ENCODE peak calls at places on chromosome 1, in seven cellular contexts. One of them, this sample, is unnamed.

GRCh38 chr1:224300346-224300745 is 29.6 kb downstream of the NVL start:
- DNase-seq in SK-N-SH: peak
- DNase-seq in fibroblast of lung: peak
- DNase-seq in HCT116: no peak
- DNase-seq in endodermal cell: peak
- DNase-seq in endothelial cell of umbilical vein: peak
- DNase-seq in mammary epithelial cell: peak
- DNase-seq in this sample: no peak

GRCh38 chr1:215539803-215540575 is 27.1 kb upstream of the KCTD3 start:
- DNase-seq in SK-N-SH: no peak
- DNase-seq in fibroblast of lung: peak
- DNase-seq in HCT116: no peak
- DNase-seq in endodermal cell: no peak
- DNase-seq in endothelial cell of umbilical vein: peak
- DNase-seq in mammary epithelial cell: no peak
- DNase-seq in this sample: no peak

GRCh38 chr1:57927003-57927402 is 503.1 kb upstream of the DAB1 start:
- DNase-seq in SK-N-SH: no peak
- DNase-seq in fibroblast of lung: no peak
- DNase-seq in HCT116: no peak
- DNase-seq in endodermal cell: no peak
- DNase-seq in endothelial cell of umbilical vein: no peak
- DNase-seq in mammary epithelial cell: no peak
- DNase-seq in this sample: no peak

GRCh38 chr1:212288614-212289013 is 3.4 kb downstream of the PPP2R5A start:
- DNase-seq in SK-N-SH: no peak
- DNase-seq in fibroblast of lung: peak
- DNase-seq in HCT116: no peak
- DNase-seq in endodermal cell: no peak
- DNase-seq in endothelial cell of umbilical vein: peak
- DNase-seq in mammary epithelial cell: peak
- DNase-seq in this sample: no peak

GRCh38 chr1:55081188-55081904 is 42.0 kb downstream of the PCSK9 start:
- DNase-seq in SK-N-SH: no peak
- DNase-seq in fibroblast of lung: peak
- DNase-seq in HCT116: no peak
- DNase-seq in endodermal cell: peak
- DNase-seq in endothelial cell of umbilical vein: peak
- DNase-seq in mammary epithelial cell: peak
- DNase-seq in this sample: no peak

GRCh38 chr1:40047769-40048168 is 7.2 kb downstream of the CAP1 start:
- DNase-seq in SK-N-SH: no peak
- DNase-seq in fibroblast of lung: no peak
- DNase-seq in HCT116: no peak
- DNase-seq in endodermal cell: no peak
- DNase-seq in endothelial cell of umbilical vein: no peak
- DNase-seq in mammary epithelial cell: no peak
- DNase-seq in this sample: no peak

GRCh38 chr1:59692591-59692990 is 122.2 kb upstream of the HOOK1 start:
- DNase-seq in SK-N-SH: peak
- DNase-seq in fibroblast of lung: peak
- DNase-seq in HCT116: no peak
- DNase-seq in endodermal cell: no peak
- DNase-seq in endothelial cell of umbilical vein: no peak
- DNase-seq in mammary epithelial cell: no peak
- DNase-seq in this sample: no peak

GRCh38 chr1:18411820-18412641 is 68.7 kb upstream of the KLHDC7A start:
- DNase-seq in SK-N-SH: no peak
- DNase-seq in fibroblast of lung: no peak
- DNase-seq in HCT116: no peak
- DNase-seq in endodermal cell: no peak
- DNase-seq in endothelial cell of umbilical vein: no peak
- DNase-seq in mammary epithelial cell: no peak
- DNase-seq in this sample: no peak

GRCh38 chr1:83813571-83813970 is 185.4 kb downstream of the TTLL7 start:
- DNase-seq in SK-N-SH: peak
- DNase-seq in fibroblast of lung: no peak
- DNase-seq in HCT116: no peak
- DNase-seq in endodermal cell: no peak
- DNase-seq in endothelial cell of umbilical vein: no peak
- DNase-seq in mammary epithelial cell: no peak
- DNase-seq in this sample: no peak

GRCh38 chr1:17875882-17876280 is 120.7 kb downstream of the ACTL8 start:
- DNase-seq in SK-N-SH: no peak
- DNase-seq in fibroblast of lung: peak
- DNase-seq in HCT116: no peak
- DNase-seq in endodermal cell: peak
- DNase-seq in endothelial cell of umbilical vein: no peak
- DNase-seq in mammary epithelial cell: peak
- DNase-seq in this sample: peak

DNA sequence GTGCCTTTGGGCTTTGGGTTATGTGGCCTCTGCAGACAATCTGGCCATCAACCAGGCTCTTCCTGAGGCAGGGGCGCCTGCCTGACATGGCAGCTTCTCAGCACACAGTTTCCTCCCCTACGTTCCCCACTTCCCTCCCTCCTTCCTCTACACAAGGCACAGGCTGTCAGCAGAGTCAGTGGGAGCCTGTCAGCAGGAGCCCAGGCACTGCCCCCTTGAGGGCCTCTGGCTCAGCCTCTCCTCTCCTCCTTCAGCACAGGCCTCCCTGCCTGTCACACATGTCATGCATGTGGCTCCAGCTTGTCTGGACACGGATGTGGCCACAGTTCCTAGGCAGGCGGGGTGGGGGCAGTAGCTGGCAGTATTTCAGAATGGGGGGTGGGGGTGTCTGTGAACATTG is 52.2 kb upstream of the ARTN start:
- DNase-seq in SK-N-SH: peak
- DNase-seq in fibroblast of lung: no peak
- DNase-seq in HCT116: no peak
- DNase-seq in endodermal cell: peak
- DNase-seq in endothelial cell of umbilical vein: no peak
- DNase-seq in mammary epithelial cell: no peak
- DNase-seq in this sample: no peak
- TF ChIP-seq CTCF in SK-N-SH: no peak
- TF ChIP-seq CTCF in fibroblast of lung: no peak
- TF ChIP-seq CTCF in HCT116: no peak
- TF ChIP-seq CTCF in endodermal cell: peak
- TF ChIP-seq CTCF in endothelial cell of umbilical vein: no peak
- TF ChIP-seq CTCF in mammary epithelial cell: no peak
- TF ChIP-seq CTCF in this sample: no peak

GRCh38 chr1:209761021-209761635 is 5.3 kb downstream of the TRAF3IP3 start:
- DNase-seq in SK-N-SH: no peak
- DNase-seq in fibroblast of lung: no peak
- DNase-seq in HCT116: no peak
- DNase-seq in endodermal cell: no peak
- DNase-seq in endothelial cell of umbilical vein: no peak
- DNase-seq in mammary epithelial cell: peak
- DNase-seq in this sample: no peak

GRCh38 chr1:209756608-209757445 is 974 bp downstream of the TRAF3IP3 start:
- DNase-seq in SK-N-SH: no peak
- DNase-seq in fibroblast of lung: no peak
- DNase-seq in HCT116: no peak
- DNase-seq in endodermal cell: no peak
- DNase-seq in endothelial cell of umbilical vein: no peak
- DNase-seq in mammary epithelial cell: peak
- DNase-seq in this sample: no peak

GRCh38 chr1:209755926-209756607 is at the start of gene TRAF3IP3:
- DNase-seq in SK-N-SH: no peak
- DNase-seq in fibroblast of lung: no peak
- DNase-seq in HCT116: no peak
- DNase-seq in endodermal cell: no peak
- DNase-seq in endothelial cell of umbilical vein: no peak
- DNase-seq in mammary epithelial cell: peak
- DNase-seq in this sample: peak

GRCh38 chr1:209758360-209758759 is 2.5 kb downstream of the TRAF3IP3 start:
- DNase-seq in SK-N-SH: no peak
- DNase-seq in fibroblast of lung: no peak
- DNase-seq in HCT116: no peak
- DNase-seq in endodermal cell: no peak
- DNase-seq in endothelial cell of umbilical vein: no peak
- DNase-seq in mammary epithelial cell: peak
- DNase-seq in this sample: no peak

GRCh38 chr1:209759829-209760359 is 4.0 kb downstream of the TRAF3IP3 start:
- DNase-seq in SK-N-SH: no peak
- DNase-seq in fibroblast of lung: no peak
- DNase-seq in HCT116: no peak
- DNase-seq in endodermal cell: no peak
- DNase-seq in endothelial cell of umbilical vein: no peak
- DNase-seq in mammary epithelial cell: peak
- DNase-seq in this sample: no peak
- H3K9ac ChIP-seq in SK-N-SH: no peak
- H3K9ac ChIP-seq in fibroblast of lung: no peak
- H3K9ac ChIP-seq in HCT116: no peak
- H3K9ac ChIP-seq in endodermal cell: no peak
- H3K9ac ChIP-seq in endothelial cell of umbilical vein: no peak
- H3K9ac ChIP-seq in mammary epithelial cell: no peak
- H3K9ac ChIP-seq in this sample: no peak

GRCh38 chr1:96515925-96516324 is 205.7 kb upstream of the PTBP2 start:
- DNase-seq in SK-N-SH: no peak
- DNase-seq in fibroblast of lung: no peak
- DNase-seq in HCT116: no peak
- DNase-seq in endodermal cell: no peak
- DNase-seq in endothelial cell of umbilical vein: no peak
- DNase-seq in mammary epithelial cell: no peak
- DNase-seq in this sample: no peak

GRCh38 chr1:96519851-96520281 is 201.7 kb upstream of the PTBP2 start:
- DNase-seq in SK-N-SH: no peak
- DNase-seq in fibroblast of lung: peak
- DNase-seq in HCT116: no peak
- DNase-seq in endodermal cell: peak
- DNase-seq in endothelial cell of umbilical vein: no peak
- DNase-seq in mammary epithelial cell: no peak
- DNase-seq in this sample: peak

GRCh38 chr1:96510911-96511310 is 210.7 kb upstream of the PTBP2 start:
- DNase-seq in SK-N-SH: no peak
- DNase-seq in fibroblast of lung: no peak
- DNase-seq in HCT116: no peak
- DNase-seq in endodermal cell: no peak
- DNase-seq in endothelial cell of umbilical vein: no peak
- DNase-seq in mammary epithelial cell: no peak
- DNase-seq in this sample: no peak

GRCh38 chr1:96513136-96513535 is 208.4 kb upstream of the PTBP2 start:
- DNase-seq in SK-N-SH: no peak
- DNase-seq in fibroblast of lung: peak
- DNase-seq in HCT116: no peak
- DNase-seq in endodermal cell: no peak
- DNase-seq in endothelial cell of umbilical vein: no peak
- DNase-seq in mammary epithelial cell: no peak
- DNase-seq in this sample: no peak

GRCh38 chr1:96515430-96515829 is 206.2 kb upstream of the PTBP2 start:
- DNase-seq in SK-N-SH: no peak
- DNase-seq in fibroblast of lung: no peak
- DNase-seq in HCT116: no peak
- DNase-seq in endodermal cell: no peak
- DNase-seq in endothelial cell of umbilical vein: no peak
- DNase-seq in mammary epithelial cell: no peak
- DNase-seq in this sample: no peak
- H3K4me3 ChIP-seq in SK-N-SH: no peak
- H3K4me3 ChIP-seq in fibroblast of lung: no peak
- H3K4me3 ChIP-seq in HCT116: no peak
- H3K4me3 ChIP-seq in endodermal cell: no peak
- H3K4me3 ChIP-seq in endothelial cell of umbilical vein: no peak
- H3K4me3 ChIP-seq in mammary epithelial cell: no peak
- H3K4me3 ChIP-seq in this sample: no peak

GRCh38 chr1:219726480-219727272 is 113.8 kb upstream of the ZC3H11B start:
- DNase-seq in SK-N-SH: no peak
- DNase-seq in fibroblast of lung: no peak
- DNase-seq in HCT116: no peak
- DNase-seq in endodermal cell: no peak
- DNase-seq in endothelial cell of umbilical vein: no peak
- DNase-seq in mammary epithelial cell: no peak
- DNase-seq in this sample: no peak

DNA sequence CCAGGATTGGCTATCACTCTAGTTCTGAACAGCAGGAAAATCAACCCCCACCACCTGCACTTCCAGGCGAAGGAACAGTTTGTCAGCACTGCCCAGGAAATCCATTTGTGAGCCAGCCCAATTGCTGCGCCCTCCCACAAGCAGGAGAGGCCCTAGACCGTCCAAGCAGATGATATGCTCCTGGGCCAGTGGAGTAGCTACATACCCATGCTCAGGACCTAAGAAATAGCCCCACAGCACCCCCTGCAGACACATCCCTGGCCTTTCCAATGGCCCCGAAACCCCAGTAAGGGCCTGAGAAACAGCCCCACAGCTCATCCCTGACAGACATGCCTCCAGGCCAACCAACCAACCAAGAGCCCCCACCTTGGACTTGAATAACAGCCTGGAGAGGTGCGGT is 111.5 kb upstream of the ZC3H11B start:
- DNase-seq in SK-N-SH: no peak
- DNase-seq in fibroblast of lung: no peak
- DNase-seq in HCT116: no peak
- DNase-seq in endodermal cell: peak
- DNase-seq in endothelial cell of umbilical vein: no peak
- DNase-seq in mammary epithelial cell: no peak
- DNase-seq in this sample: no peak
- TF ChIP-seq CTCF in SK-N-SH: no peak
- TF ChIP-seq CTCF in fibroblast of lung: no peak
- TF ChIP-seq CTCF in HCT116: no peak
- TF ChIP-seq CTCF in endodermal cell: peak
- TF ChIP-seq CTCF in endothelial cell of umbilical vein: no peak
- TF ChIP-seq CTCF in mammary epithelial cell: no peak
- TF ChIP-seq CTCF in this sample: no peak

GRCh38 chr1:173744651-173745050 is 29.9 kb downstream of the KLHL20 start:
- DNase-seq in SK-N-SH: no peak
- DNase-seq in fibroblast of lung: no peak
- DNase-seq in HCT116: no peak
- DNase-seq in endodermal cell: no peak
- DNase-seq in endothelial cell of umbilical vein: no peak
- DNase-seq in mammary epithelial cell: no peak
- DNase-seq in this sample: no peak
- H3K9ac ChIP-seq in SK-N-SH: no peak
- H3K9ac ChIP-seq in fibroblast of lung: no peak
- H3K9ac ChIP-seq in HCT116: no peak
- H3K9ac ChIP-seq in endodermal cell: no peak
- H3K9ac ChIP-seq in endothelial cell of umbilical vein: no peak
- H3K9ac ChIP-seq in mammary epithelial cell: no peak
- H3K9ac ChIP-seq in this sample: no peak

GRCh38 chr1:15386128-15386824 is 23.4 kb upstream of the EFHD2 start:
- DNase-seq in SK-N-SH: no peak
- DNase-seq in fibroblast of lung: peak
- DNase-seq in HCT116: no peak
- DNase-seq in endodermal cell: peak
- DNase-seq in endothelial cell of umbilical vein: no peak
- DNase-seq in mammary epithelial cell: no peak
- DNase-seq in this sample: no peak
- H3K4me3 ChIP-seq in SK-N-SH: no peak
- H3K4me3 ChIP-seq in fibroblast of lung: no peak
- H3K4me3 ChIP-seq in HCT116: no peak
- H3K4me3 ChIP-seq in endodermal cell: no peak
- H3K4me3 ChIP-seq in endothelial cell of umbilical vein: no peak
- H3K4me3 ChIP-seq in mammary epithelial cell: no peak
- H3K4me3 ChIP-seq in this sample: no peak

GRCh38 chr1:166876540-166876838 is 425 bp upstream of the TADA1 start:
- DNase-seq in SK-N-SH: no peak
- DNase-seq in fibroblast of lung: no peak
- DNase-seq in HCT116: no peak
- DNase-seq in endodermal cell: no peak
- DNase-seq in endothelial cell of umbilical vein: no peak
- DNase-seq in mammary epithelial cell: no peak
- DNase-seq in this sample: no peak
- TF ChIP-seq CTCF in SK-N-SH: peak
- TF ChIP-seq CTCF in fibroblast of lung: peak
- TF ChIP-seq CTCF in HCT116: no peak
- TF ChIP-seq CTCF in endodermal cell: peak
- TF ChIP-seq CTCF in endothelial cell of umbilical vein: no peak
- TF ChIP-seq CTCF in mammary epithelial cell: peak
- TF ChIP-seq CTCF in this sample: peak